ENCODE peak calls at places on chromosomes 13 and 19, in five cellular contexts. One of them, this sample, is unnamed.
A peak's percentile ranks its signal among the peaks of the same experiment; 100 is the strongest.

GRCh38 chr13:98370806-98371553 is 193.9 kb upstream of the RNF113B start:
- DNase-seq in activated CD4-positive, alpha-beta T cell treated with anti-CD3 and anti-CD28 coated beads, Interleukin-2, amount 50 U/mL, for 1 hour: no peak
- DNase-seq in endothelial cell: no peak
- DNase-seq in astrocyte of the hippocampus: peak; percentile 75
- DNase-seq in cardiac fibroblast: peak; percentile 88
- DNase-seq in this sample: peak; percentile 79

GRCh38 chr13:102325321-102325720 is 76.5 kb downstream of the FGF14 start:
- DNase-seq in cardiac fibroblast: no peak
- DNase-seq in activated CD4-positive, alpha-beta T cell treated with anti-CD3 and anti-CD28 coated beads, Interleukin-2, amount 50 U/mL, for 1 hour: no peak
- DNase-seq in astrocyte of the hippocampus: no peak
- DNase-seq in endothelial cell: no peak
- DNase-seq in this sample: no peak

GRCh38 chr13:40589285-40590109 is 76.9 kb downstream of the FOXO1 start:
- DNase-seq in endothelial cell: peak; percentile 51
- DNase-seq in astrocyte of the hippocampus: peak; percentile 27
- DNase-seq in activated CD4-positive, alpha-beta T cell treated with anti-CD3 and anti-CD28 coated beads, Interleukin-2, amount 50 U/mL, for 1 hour: no peak
- DNase-seq in cardiac fibroblast: peak; percentile 74
- DNase-seq in this sample: peak; percentile 54

GRCh38 chr13:49716615-49717014 is 25.3 kb upstream of the EBPL start:
- DNase-seq in activated CD4-positive, alpha-beta T cell treated with anti-CD3 and anti-CD28 coated beads, Interleukin-2, amount 50 U/mL, for 1 hour: no peak
- DNase-seq in endothelial cell: no peak
- DNase-seq in astrocyte of the hippocampus: no peak
- DNase-seq in cardiac fibroblast: no peak
- DNase-seq in this sample: no peak

GRCh38 chr19:55490478-55491436 is 2.5 kb downstream of the SSC5D start:
- DNase-seq in astrocyte of the hippocampus: peak; percentile 54
- DNase-seq in endothelial cell: no peak
- DNase-seq in cardiac fibroblast: peak; percentile 36
- DNase-seq in activated CD4-positive, alpha-beta T cell treated with anti-CD3 and anti-CD28 coated beads, Interleukin-2, amount 50 U/mL, for 1 hour: no peak
- DNase-seq in this sample: no peak

GRCh38 chr13:98386632-98387031 is 190.3 kb downstream of the STK24 start:
- DNase-seq in endothelial cell: no peak
- DNase-seq in astrocyte of the hippocampus: no peak
- DNase-seq in activated CD4-positive, alpha-beta T cell treated with anti-CD3 and anti-CD28 coated beads, Interleukin-2, amount 50 U/mL, for 1 hour: no peak
- DNase-seq in cardiac fibroblast: no peak
- DNase-seq in this sample: no peak

GRCh38 chr13:73321039-73321438 is 262.2 kb downstream of the KLF5 start:
- DNase-seq in activated CD4-positive, alpha-beta T cell treated with anti-CD3 and anti-CD28 coated beads, Interleukin-2, amount 50 U/mL, for 1 hour: no peak
- DNase-seq in astrocyte of the hippocampus: no peak
- DNase-seq in endothelial cell: no peak
- DNase-seq in cardiac fibroblast: no peak
- DNase-seq in this sample: no peak

GRCh38 chr13:79483302-79483701 is 2.3 kb downstream of the NDFIP2 start:
- DNase-seq in endothelial cell: no peak
- DNase-seq in activated CD4-positive, alpha-beta T cell treated with anti-CD3 and anti-CD28 coated beads, Interleukin-2, amount 50 U/mL, for 1 hour: no peak
- DNase-seq in astrocyte of the hippocampus: peak; percentile 55
- DNase-seq in cardiac fibroblast: peak; percentile 51
- DNase-seq in this sample: peak; percentile 76

GRCh38 chr13:28755546-28755870 is 36.7 kb upstream of the SLC46A3 start:
- DNase-seq in activated CD4-positive, alpha-beta T cell treated with anti-CD3 and anti-CD28 coated beads, Interleukin-2, amount 50 U/mL, for 1 hour: no peak
- DNase-seq in cardiac fibroblast: no peak
- DNase-seq in astrocyte of the hippocampus: no peak
- DNase-seq in endothelial cell: no peak
- DNase-seq in this sample: no peak

GRCh38 chr19:45630463-45630862 is 8.7 kb downstream of the EML2 start:
- DNase-seq in activated CD4-positive, alpha-beta T cell treated with anti-CD3 and anti-CD28 coated beads, Interleukin-2, amount 50 U/mL, for 1 hour: no peak
- DNase-seq in astrocyte of the hippocampus: peak; percentile 92
- DNase-seq in cardiac fibroblast: peak; percentile 86
- DNase-seq in endothelial cell: no peak
- DNase-seq in this sample: peak; percentile 92

GRCh38 chr13:81493144-81493543 is 1152.2 kb upstream of the SPRY2 start:
- DNase-seq in activated CD4-positive, alpha-beta T cell treated with anti-CD3 and anti-CD28 coated beads, Interleukin-2, amount 50 U/mL, for 1 hour: no peak
- DNase-seq in astrocyte of the hippocampus: no peak
- DNase-seq in cardiac fibroblast: no peak
- DNase-seq in endothelial cell: no peak
- DNase-seq in this sample: no peak

GRCh38 chr13:49428041-49428763 is 15.7 kb downstream of the CAB39L start:
- DNase-seq in cardiac fibroblast: no peak
- DNase-seq in astrocyte of the hippocampus: no peak
- DNase-seq in activated CD4-positive, alpha-beta T cell treated with anti-CD3 and anti-CD28 coated beads, Interleukin-2, amount 50 U/mL, for 1 hour: no peak
- DNase-seq in endothelial cell: no peak
- DNase-seq in this sample: no peak

GRCh38 chr13:26343816-26344215 is 89.9 kb downstream of the CDK8 start:
- DNase-seq in endothelial cell: no peak
- DNase-seq in cardiac fibroblast: no peak
- DNase-seq in astrocyte of the hippocampus: no peak
- DNase-seq in activated CD4-positive, alpha-beta T cell treated with anti-CD3 and anti-CD28 coated beads, Interleukin-2, amount 50 U/mL, for 1 hour: no peak
- DNase-seq in this sample: no peak

GRCh38 chr19:14472202-14472961 is 2.8 kb downstream of the PTGER1 start:
- DNase-seq in endothelial cell: peak; percentile 87
- DNase-seq in activated CD4-positive, alpha-beta T cell treated with anti-CD3 and anti-CD28 coated beads, Interleukin-2, amount 50 U/mL, for 1 hour: peak; percentile 87
- DNase-seq in astrocyte of the hippocampus: peak; percentile 78
- DNase-seq in cardiac fibroblast: peak; percentile 61
- DNase-seq in this sample: peak; percentile 22

GRCh38 chr13:99464441-99464949 is 36.8 kb upstream of the TM9SF2 start:
- DNase-seq in endothelial cell: no peak
- DNase-seq in cardiac fibroblast: no peak
- DNase-seq in activated CD4-positive, alpha-beta T cell treated with anti-CD3 and anti-CD28 coated beads, Interleukin-2, amount 50 U/mL, for 1 hour: no peak
- DNase-seq in astrocyte of the hippocampus: no peak
- DNase-seq in this sample: peak; percentile 23

GRCh38 chr19:38704488-38705026 is 39.7 kb downstream of the CAPN12 start:
- DNase-seq in astrocyte of the hippocampus: no peak
- DNase-seq in activated CD4-positive, alpha-beta T cell treated with anti-CD3 and anti-CD28 coated beads, Interleukin-2, amount 50 U/mL, for 1 hour: no peak
- DNase-seq in endothelial cell: no peak
- DNase-seq in cardiac fibroblast: no peak
- DNase-seq in this sample: no peak

GRCh38 chr19:15438577-15438976 is 11.2 kb downstream of the WIZ start:
- DNase-seq in activated CD4-positive, alpha-beta T cell treated with anti-CD3 and anti-CD28 coated beads, Interleukin-2, amount 50 U/mL, for 1 hour: no peak
- DNase-seq in endothelial cell: no peak
- DNase-seq in astrocyte of the hippocampus: no peak
- DNase-seq in cardiac fibroblast: no peak
- DNase-seq in this sample: no peak

GRCh38 chr19:41261474-41262190 is 2.5 kb upstream of the HNRNPUL1 start:
- DNase-seq in endothelial cell: no peak
- DNase-seq in cardiac fibroblast: no peak
- DNase-seq in astrocyte of the hippocampus: no peak
- DNase-seq in activated CD4-positive, alpha-beta T cell treated with anti-CD3 and anti-CD28 coated beads, Interleukin-2, amount 50 U/mL, for 1 hour: no peak
- DNase-seq in this sample: no peak

GRCh38 chr13:96898855-96899254 is 95.4 kb downstream of the OXGR1 start:
- DNase-seq in endothelial cell: no peak
- DNase-seq in astrocyte of the hippocampus: no peak
- DNase-seq in cardiac fibroblast: no peak
- DNase-seq in activated CD4-positive, alpha-beta T cell treated with anti-CD3 and anti-CD28 coated beads, Interleukin-2, amount 50 U/mL, for 1 hour: no peak
- DNase-seq in this sample: no peak

GRCh38 chr13:102911336-102911735 is 65.5 kb downstream of the ERCC5 start:
- DNase-seq in activated CD4-positive, alpha-beta T cell treated with anti-CD3 and anti-CD28 coated beads, Interleukin-2, amount 50 U/mL, for 1 hour: no peak
- DNase-seq in cardiac fibroblast: no peak
- DNase-seq in endothelial cell: no peak
- DNase-seq in astrocyte of the hippocampus: no peak
- DNase-seq in this sample: no peak

GRCh38 chr13:112193463-112194166 is 126.7 kb downstream of the SOX1 start:
- DNase-seq in cardiac fibroblast: no peak
- DNase-seq in activated CD4-positive, alpha-beta T cell treated with anti-CD3 and anti-CD28 coated beads, Interleukin-2, amount 50 U/mL, for 1 hour: no peak
- DNase-seq in endothelial cell: no peak
- DNase-seq in astrocyte of the hippocampus: no peak
- DNase-seq in this sample: no peak

GRCh38 chr19:5480427-5480836 is 25.2 kb downstream of the ZNRF4 start:
- DNase-seq in activated CD4-positive, alpha-beta T cell treated with anti-CD3 and anti-CD28 coated beads, Interleukin-2, amount 50 U/mL, for 1 hour: peak; percentile 31
- DNase-seq in cardiac fibroblast: peak; percentile 15
- DNase-seq in astrocyte of the hippocampus: peak; percentile 24
- DNase-seq in endothelial cell: peak; percentile 39
- DNase-seq in this sample: no peak

GRCh38 chr19:43872547-43873336 is 45.6 kb downstream of the ZNF283 start:
- DNase-seq in cardiac fibroblast: no peak
- DNase-seq in endothelial cell: no peak
- DNase-seq in astrocyte of the hippocampus: peak; percentile 5
- DNase-seq in activated CD4-positive, alpha-beta T cell treated with anti-CD3 and anti-CD28 coated beads, Interleukin-2, amount 50 U/mL, for 1 hour: no peak
- DNase-seq in this sample: peak; percentile 9

GRCh38 chr19:56111601-56112312 is 9.3 kb downstream of the ZNF787 start:
- DNase-seq in cardiac fibroblast: no peak
- DNase-seq in activated CD4-positive, alpha-beta T cell treated with anti-CD3 and anti-CD28 coated beads, Interleukin-2, amount 50 U/mL, for 1 hour: peak; percentile 9
- DNase-seq in endothelial cell: no peak
- DNase-seq in astrocyte of the hippocampus: no peak
- DNase-seq in this sample: no peak

GRCh38 chr19:1690570-1691307 is 38.3 kb upstream of the TCF3 start:
- DNase-seq in endothelial cell: no peak
- DNase-seq in activated CD4-positive, alpha-beta T cell treated with anti-CD3 and anti-CD28 coated beads, Interleukin-2, amount 50 U/mL, for 1 hour: peak; percentile 67
- DNase-seq in astrocyte of the hippocampus: no peak
- DNase-seq in cardiac fibroblast: no peak
- DNase-seq in this sample: no peak

GRCh38 chr13:48749699-48750473 is 96.2 kb downstream of the CYSLTR2 start:
- DNase-seq in astrocyte of the hippocampus: peak; percentile 90
- DNase-seq in activated CD4-positive, alpha-beta T cell treated with anti-CD3 and anti-CD28 coated beads, Interleukin-2, amount 50 U/mL, for 1 hour: peak; percentile 43
- DNase-seq in endothelial cell: peak; percentile 58
- DNase-seq in cardiac fibroblast: peak; percentile 94
- DNase-seq in this sample: peak; percentile 98

GRCh38 chr13:108470921-108471320 is 158.5 kb upstream of the MYO16 start:
- DNase-seq in endothelial cell: no peak
- DNase-seq in cardiac fibroblast: no peak
- DNase-seq in activated CD4-positive, alpha-beta T cell treated with anti-CD3 and anti-CD28 coated beads, Interleukin-2, amount 50 U/mL, for 1 hour: no peak
- DNase-seq in astrocyte of the hippocampus: no peak
- DNase-seq in this sample: no peak

GRCh38 chr13:26985285-26985878 is 186.2 kb downstream of the USP12 start:
- DNase-seq in activated CD4-positive, alpha-beta T cell treated with anti-CD3 and anti-CD28 coated beads, Interleukin-2, amount 50 U/mL, for 1 hour: peak; percentile 67
- DNase-seq in cardiac fibroblast: peak; percentile 89
- DNase-seq in endothelial cell: peak; percentile 70
- DNase-seq in astrocyte of the hippocampus: peak; percentile 87
- DNase-seq in this sample: peak; percentile 79

This sample was measured in astrocyte of the spinal cord.